ENCODE peak calls at places on chromosomes 5 and 9, in nine cellular contexts. One of them, this sample, is unnamed.

GRCh38 chr9:81534138-81534865 is 155.0 kb downstream of the TLE1 start:
- DNase-seq in RPMI8226: no peak
- DNase-seq in C1 segment of cervical spinal cord: no peak
- DNase-seq in HFFc6: no peak
- DNase-seq in IMR-90: peak; percentile 62
- DNase-seq in stromal cell of bone marrow: no peak
- DNase-seq in hippocampal formation: no peak
- DNase-seq in H7: no peak
- DNase-seq in AG04450: no peak
- DNase-seq in this sample: no peak

GRCh38 chr5:57184322-57184721 is 10.5 kb downstream of the GPBP1 start:
- DNase-seq in RPMI8226: no peak
- DNase-seq in C1 segment of cervical spinal cord: no peak
- DNase-seq in HFFc6: no peak
- DNase-seq in IMR-90: no peak
- DNase-seq in stromal cell of bone marrow: no peak
- DNase-seq in hippocampal formation: no peak
- DNase-seq in H7: no peak
- DNase-seq in AG04450: no peak
- DNase-seq in this sample: no peak

GRCh38 chr5:31495336-31495735 is 36.6 kb downstream of the DROSHA start:
- DNase-seq in RPMI8226: no peak
- DNase-seq in C1 segment of cervical spinal cord: no peak
- DNase-seq in HFFc6: no peak
- DNase-seq in IMR-90: no peak
- DNase-seq in stromal cell of bone marrow: no peak
- DNase-seq in hippocampal formation: no peak
- DNase-seq in H7: no peak
- DNase-seq in AG04450: no peak
- DNase-seq in this sample: no peak

GRCh38 chr9:129852575-129852974 is 17.3 kb downstream of the USP20 start:
- DNase-seq in RPMI8226: no peak
- DNase-seq in C1 segment of cervical spinal cord: no peak
- DNase-seq in HFFc6: no peak
- DNase-seq in IMR-90: no peak
- DNase-seq in stromal cell of bone marrow: no peak
- DNase-seq in hippocampal formation: no peak
- DNase-seq in H7: no peak
- DNase-seq in AG04450: no peak
- DNase-seq in this sample: no peak

GRCh38 chr9:14251146-14252071 is 62.5 kb downstream of the NFIB start:
- DNase-seq in RPMI8226: no peak
- DNase-seq in C1 segment of cervical spinal cord: peak; percentile 44
- DNase-seq in HFFc6: peak; percentile 37
- DNase-seq in IMR-90: peak; percentile 68
- DNase-seq in stromal cell of bone marrow: peak; percentile 64
- DNase-seq in hippocampal formation: peak; percentile 69
- DNase-seq in H7: no peak
- DNase-seq in AG04450: peak; percentile 39
- DNase-seq in this sample: peak; percentile 77

GRCh38 chr5:117103703-117104102 is 529.1 kb upstream of the SEMA6A start:
- DNase-seq in RPMI8226: peak; percentile 12
- DNase-seq in C1 segment of cervical spinal cord: no peak
- DNase-seq in HFFc6: no peak
- DNase-seq in IMR-90: no peak
- DNase-seq in stromal cell of bone marrow: no peak
- DNase-seq in hippocampal formation: no peak
- DNase-seq in H7: no peak
- DNase-seq in AG04450: no peak
- DNase-seq in this sample: no peak

GRCh38 chr5:83563631-83564030 is 92.1 kb downstream of the VCAN start:
- DNase-seq in RPMI8226: no peak
- DNase-seq in C1 segment of cervical spinal cord: no peak
- DNase-seq in HFFc6: no peak
- DNase-seq in IMR-90: no peak
- DNase-seq in stromal cell of bone marrow: no peak
- DNase-seq in hippocampal formation: no peak
- DNase-seq in H7: no peak
- DNase-seq in AG04450: no peak
- DNase-seq in this sample: no peak

GRCh38 chr5:53971096-53971495 is 339.3 kb downstream of the ARL15 start:
- DNase-seq in RPMI8226: no peak
- DNase-seq in C1 segment of cervical spinal cord: no peak
- DNase-seq in HFFc6: no peak
- DNase-seq in IMR-90: no peak
- DNase-seq in stromal cell of bone marrow: peak; percentile 29
- DNase-seq in hippocampal formation: no peak
- DNase-seq in H7: no peak
- DNase-seq in AG04450: no peak
- DNase-seq in this sample: no peak

GRCh38 chr5:128597151-128597550 is 59.1 kb upstream of the FBN2 start:
- DNase-seq in RPMI8226: no peak
- DNase-seq in C1 segment of cervical spinal cord: no peak
- DNase-seq in HFFc6: no peak
- DNase-seq in IMR-90: no peak
- DNase-seq in stromal cell of bone marrow: no peak
- DNase-seq in hippocampal formation: no peak
- DNase-seq in H7: no peak
- DNase-seq in AG04450: no peak
- DNase-seq in this sample: no peak

GRCh38 chr5:141313711-141314110 is 6.9 kb downstream of the TAF7 start:
- DNase-seq in RPMI8226: no peak
- DNase-seq in C1 segment of cervical spinal cord: no peak
- DNase-seq in HFFc6: no peak
- DNase-seq in IMR-90: no peak
- DNase-seq in stromal cell of bone marrow: no peak
- DNase-seq in hippocampal formation: no peak
- DNase-seq in H7: no peak
- DNase-seq in AG04450: no peak
- DNase-seq in this sample: no peak

GRCh38 chr5:150641006-150641570 is 628 bp downstream of the SYNPO start:
- DNase-seq in RPMI8226: no peak
- DNase-seq in C1 segment of cervical spinal cord: no peak
- DNase-seq in HFFc6: peak; percentile 24
- DNase-seq in IMR-90: peak; percentile 77
- DNase-seq in stromal cell of bone marrow: peak; percentile 42
- DNase-seq in hippocampal formation: no peak
- DNase-seq in H7: no peak
- DNase-seq in AG04450: no peak
- DNase-seq in this sample: no peak